ENCODE peak calls at places on chromosome 6, in five cellular contexts. N is body of pancreas, M is GM06990, K is adrenal gland, P is nephron progenitor cell. Y is an unnamed sample.

GRCh38 chr6:148619891-148620290 is 126.9 kb upstream of the UST start:
- DNase-seq in M (no peak), K (no peak), N (no peak), P (no peak), Y (no peak)

GRCh38 chr6:6351626-6352025 is 31.2 kb upstream of the F13A1 start:
- DNase-seq in N (no peak), M (no peak), K (no peak), P (no peak), Y (no peak)

GRCh38 chr6:36290668-36291620 is 21.1 kb downstream of the PNPLA1 start:
- DNase-seq in M (no peak), N (no peak), P (no peak), K (peak; percentile 83), Y (no peak)

GRCh38 chr6:90859056-90859455 is 272.2 kb upstream of the MAP3K7 start:
- DNase-seq in P (no peak), K (no peak), N (no peak), M (no peak), Y (no peak)

GRCh38 chr6:113065606-113066005 is 718.5 kb downstream of the RFPL4B start:
- DNase-seq in N (no peak), K (no peak), M (no peak), P (no peak), Y (no peak)

GRCh38 chr6:139588076-139588639 is 213.7 kb upstream of the CITED2 start:
- DNase-seq in K (no peak), N (peak; percentile 89), P (no peak), M (no peak), Y (no peak)

GRCh38 chr6:166903027-166903426 is 53.3 kb downstream of the RNASET2 start:
- DNase-seq in P (no peak), N (no peak), K (no peak), M (no peak), Y (no peak)

GRCh38 chr6:85677243-85677956 is 34.7 kb upstream of the SYNCRIP start:
- DNase-seq in M (no peak), N (no peak), P (no peak), K (peak; percentile 28), Y (no peak)

GRCh38 chr6:158649289-158650143 is at the start of gene SYTL3:
- DNase-seq in M (peak; percentile 83), P (no peak), N (peak; percentile 24), K (peak; percentile 42), Y (no peak)

GRCh38 chr6:16729183-16729696 is 32.0 kb downstream of the ATXN1 start:
- DNase-seq in N (no peak), P (no peak), K (no peak), M (no peak), Y (no peak)

GRCh38 chr6:25942561-25943147 is 12.2 kb upstream of the SLC17A2 start:
- DNase-seq in P (no peak), M (no peak), N (no peak), K (no peak), Y (no peak)

GRCh38 chr6:99146716-99147115 is 199.0 kb upstream of the FBXL4 start:
- DNase-seq in M (no peak), K (no peak), P (no peak), N (no peak), Y (no peak)

GRCh38 chr6:41051873-41052272 is 1.1 kb upstream of the APOBEC2 start:
- DNase-seq in M (no peak), N (no peak), P (no peak), K (no peak), Y (no peak)

GRCh38 chr6:71197770-71198169 is 90.8 kb upstream of the OGFRL1 start:
- DNase-seq in K (no peak), M (no peak), P (no peak), N (no peak), Y (no peak)

GRCh38 chr6:3316363-3316762 is 57.6 kb downstream of the PSMG4 start:
- DNase-seq in P (no peak), N (no peak), M (no peak), K (no peak), Y (no peak)

GRCh38 chr6:44096615-44097014 is 30.6 kb downstream of the MRPL14 start:
- DNase-seq in K (peak; percentile 83), N (peak; percentile 88), M (peak; percentile 32), P (peak; percentile 67), Y (peak; percentile 58)

GRCh38 chr6:41021832-41022231 is 17.2 kb downstream of the UNC5CL start:
- DNase-seq in M (no peak), K (peak; percentile 68), P (no peak), N (peak; percentile 86), Y (no peak)

GRCh38 chr6:43521836-43522235 is 4.9 kb downstream of the POLR1C start:
- DNase-seq in P (no peak), M (no peak), N (no peak), K (no peak), Y (no peak)

GRCh38 chr6:11493979-11494378 is 43.6 kb upstream of the TMEM170B start:
- DNase-seq in K (no peak), M (no peak), P (no peak), N (no peak), Y (no peak)

GRCh38 chr6:151254451-151255081 is 14.8 kb downstream of the AKAP12 start:
- DNase-seq in K (no peak), M (no peak), N (no peak), P (no peak), Y (no peak)

GRCh38 chr6:81589465-81590313 is 162.8 kb downstream of the TENT5A start:
- DNase-seq in P (no peak), M (no peak), N (peak; percentile 21), K (no peak), Y (no peak)

GRCh38 chr6:21808045-21808470 is 214.5 kb downstream of the SOX4 start:
- DNase-seq in P (peak; percentile 22), M (no peak), K (peak; percentile 28), N (no peak), Y (no peak)

GRCh38 chr6:111653961-111654360 is 48.3 kb upstream of the TRAF3IP2 start:
- DNase-seq in K (no peak), N (no peak), M (no peak), P (no peak), Y (no peak)

GRCh38 chr6:29941006-29941405 is 1.3 kb upstream of the HLA-A start:
- DNase-seq in K (no peak), N (no peak), P (no peak), M (no peak), Y (no peak)

GRCh38 chr6:20991910-20992309 is 457.7 kb downstream of the CDKAL1 start:
- DNase-seq in N (no peak), P (no peak), M (no peak), K (no peak), Y (no peak)

GRCh38 chr6:149821492-149821891 is 42.7 kb downstream of the LRP11 start:
- DNase-seq in N (no peak), P (no peak), M (no peak), K (no peak), Y (no peak)

GRCh38 chr6:149815788-149816187 is 48.4 kb downstream of the LRP11 start:
- DNase-seq in P (no peak), M (no peak), K (no peak), N (no peak), Y (no peak)

GRCh38 chr6:149823013-149823412 is 41.1 kb downstream of the LRP11 start:
- DNase-seq in N (no peak), M (no peak), P (no peak), K (no peak), Y (no peak)

GRCh38 chr6:149820506-149820905 is 43.7 kb downstream of the LRP11 start:
- DNase-seq in M (no peak), N (no peak), K (no peak), P (no peak), Y (no peak)
- TF ChIP-seq CTCF in M (no peak), N (no peak), K (no peak), P (no peak), Y (no peak)

DNA sequence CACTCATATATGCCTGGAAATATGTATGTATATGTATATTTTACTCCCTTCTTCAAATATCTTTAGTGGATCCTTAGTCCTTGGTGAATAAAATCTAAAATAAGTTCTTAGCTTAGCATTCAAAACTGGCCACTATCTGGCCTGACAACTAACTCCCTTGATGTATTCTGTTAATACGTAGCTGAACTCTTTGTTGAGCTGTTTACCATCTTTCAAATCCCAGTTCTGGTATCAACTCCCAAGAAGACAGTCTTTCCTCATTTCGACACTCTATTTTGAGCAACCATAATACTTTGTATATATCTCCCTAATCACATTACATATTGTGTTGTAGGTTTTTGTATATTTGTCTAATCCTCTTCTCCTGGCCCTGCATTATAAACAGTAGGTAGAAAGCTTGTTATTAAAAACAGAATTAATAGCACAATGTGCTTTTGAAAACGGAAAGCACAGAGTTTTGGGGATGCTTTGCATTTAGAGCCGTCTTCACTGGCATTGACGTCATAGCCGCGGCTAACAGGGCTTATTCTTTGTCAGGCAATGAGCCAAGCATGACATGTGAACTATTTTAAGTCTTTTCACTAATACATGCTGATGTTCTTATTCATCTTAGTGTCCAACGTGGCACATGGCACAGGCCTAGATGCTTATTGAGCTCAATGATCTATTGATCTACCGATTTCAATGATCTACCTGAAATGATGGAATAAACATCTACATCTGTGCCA is 47.2 kb upstream of the CCN2 start:
- DNase-seq in N (no peak), P (no peak), K (no peak), M (no peak), Y (no peak)
- TF ChIP-seq CTCF in N (no peak), P (no peak), K (no peak), M (no peak), Y (no peak)

GRCh38 chr6:155341130-155341828 is 27.0 kb upstream of the TFB1M start:
- DNase-seq in N (no peak), P (no peak), K (no peak), M (peak; percentile 35), Y (no peak)

GRCh38 chr6:155344341-155345006 is 30.2 kb upstream of the TFB1M start:
- DNase-seq in N (no peak), M (no peak), P (no peak), K (no peak), Y (no peak)

GRCh38 chr6:155335265-155335664 is 21.0 kb upstream of the TFB1M start:
- DNase-seq in K (no peak), M (no peak), N (no peak), P (no peak), Y (no peak)

DNA sequence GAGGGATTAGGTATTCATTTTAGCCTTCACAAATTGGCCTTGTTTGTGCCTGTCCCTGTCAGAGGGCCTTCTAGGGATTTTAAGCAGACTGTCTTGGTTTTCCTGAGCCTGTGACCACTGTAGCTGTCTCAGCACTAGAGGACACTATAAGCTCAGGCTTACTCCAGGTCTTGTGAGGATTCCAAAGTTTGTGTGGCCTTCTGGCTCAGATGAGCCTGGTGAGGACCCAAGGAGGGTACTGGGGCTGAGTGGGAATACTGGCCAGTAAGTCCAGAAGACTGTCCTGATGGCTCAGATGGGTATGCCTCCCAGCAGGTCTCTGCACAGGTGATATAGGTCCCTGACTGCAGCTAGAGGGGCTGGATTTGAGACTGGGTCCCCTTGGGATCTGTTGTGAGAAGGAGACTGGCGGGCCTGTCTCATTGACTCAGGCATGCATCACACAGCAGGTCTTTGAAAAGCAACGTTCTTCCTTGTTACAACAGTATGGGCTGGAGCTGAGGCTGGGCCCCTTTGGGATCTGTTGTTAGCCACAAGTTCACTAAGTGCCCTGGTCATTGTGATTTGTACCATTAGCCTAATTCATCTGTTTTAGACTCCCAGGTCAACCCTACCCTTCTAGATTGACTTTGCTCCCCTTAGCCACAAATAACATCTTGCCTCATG is 26.3 kb upstream of the TFB1M start:
- DNase-seq in K (no peak), N (no peak), P (no peak), M (no peak), Y (no peak)
- TF ChIP-seq CTCF in K (no peak), N (no peak), P (no peak), M (peak; percentile 52), Y (no peak)

GRCh38 chr6:34867484-34867883 is 20.4 kb downstream of the TAF11 start:
- DNase-seq in K (no peak), M (no peak), P (no peak), N (no peak), Y (no peak)
- TF ChIP-seq CTCF in K (peak; percentile 15), M (no peak), P (no peak), N (no peak), Y (peak; percentile 16)